ENCODE peak calls at places on chromosome 4, in seven cellular contexts. U is HepG2, J is HCT116, P is K562, M is SK-N-SH, V is GM12878, Q is H1. O is an unnamed sample.

GRCh38 chr4:2366252-2367192 is 51.9 kb downstream of the ZFYVE28 start:
- DNase-seq in P (no peak), U (no peak), V (no peak), J (no peak), M (no peak), Q (no peak), O (no peak)

GRCh38 chr4:71992571-71992970 is 39.2 kb upstream of the NPFFR2 start:
- DNase-seq in P (no peak), J (no peak), U (no peak), Q (no peak), V (no peak), M (no peak), O (no peak)

GRCh38 chr4:134777626-134778025 is 576.0 kb upstream of the PABPC4L start:
- DNase-seq in J (peak; percentile 6), P (no peak), Q (no peak), U (no peak), V (no peak), M (peak; percentile 1), O (no peak)

GRCh38 chr4:182192511-182193181 is 50.6 kb upstream of the TENM3 start:
- DNase-seq in Q (no peak), U (no peak), V (no peak), J (no peak), P (no peak), M (no peak), O (no peak)

GRCh38 chr4:124748965-124749364 is 36.4 kb upstream of the ANKRD50 start:
- DNase-seq in Q (no peak), J (no peak), P (no peak), M (no peak), V (no peak), U (no peak), O (no peak)

GRCh38 chr4:33262809-33263208 is 2542.6 kb downstream of the PCDH7 start:
- DNase-seq in U (no peak), P (no peak), M (no peak), J (no peak), Q (no peak), V (no peak), O (no peak)

GRCh38 chr4:182855312-182855711 is 61.9 kb downstream of the DCTD start:
- DNase-seq in M (no peak), Q (no peak), V (no peak), P (no peak), U (peak; percentile 67), J (no peak), O (no peak)

GRCh38 chr4:71338846-71339593 is at the start of gene SLC4A4:
- DNase-seq in P (no peak), V (peak; percentile 70), M (no peak), U (no peak), J (no peak), Q (no peak), O (no peak)

GRCh38 chr4:153916273-153916755 is 127.4 kb upstream of the SFRP2 start:
- DNase-seq in U (no peak), P (no peak), J (no peak), V (peak; percentile 51), M (no peak), Q (no peak), O (no peak)

GRCh38 chr4:15976456-15977096 is 13.6 kb upstream of the FGFBP2 start:
- DNase-seq in U (no peak), V (no peak), J (no peak), P (no peak), M (no peak), Q (no peak), O (no peak)

GRCh38 chr4:169268951-169269781 is 1.6 kb downstream of the SH3RF1 start:
- DNase-seq in U (peak; percentile 75), J (no peak), P (no peak), M (no peak), V (no peak), Q (no peak), O (peak; percentile 25)

GRCh38 chr4:18676136-18676922 is 654.8 kb upstream of the LCORL start:
- DNase-seq in M (no peak), U (no peak), Q (no peak), V (no peak), J (no peak), P (no peak), O (no peak)

GRCh38 chr4:14831447-14831846 is 170.8 kb upstream of the CPEB2 start:
- DNase-seq in V (no peak), P (no peak), M (no peak), J (no peak), Q (no peak), U (no peak), O (no peak)

GRCh38 chr4:32022071-32022470 is 1301.9 kb downstream of the PCDH7 start:
- DNase-seq in U (no peak), Q (no peak), V (no peak), J (no peak), P (peak; percentile 35), M (no peak), O (no peak)

GRCh38 chr4:70651864-70652506 is 14.3 kb downstream of the JCHAIN start:
- DNase-seq in V (no peak), Q (no peak), U (peak; percentile 27), P (no peak), J (peak; percentile 52), M (peak; percentile 24), O (peak; percentile 46)

GRCh38 chr4:138561276-138561880 is 319.2 kb upstream of the SLC7A11 start:
- DNase-seq in P (no peak), Q (no peak), U (no peak), M (no peak), V (no peak), J (no peak), O (no peak)

GRCh38 chr4:156496797-156497196 is 474.8 kb downstream of the PDGFC start:
- DNase-seq in J (no peak), V (no peak), U (no peak), P (no peak), Q (no peak), M (no peak), O (no peak)

GRCh38 chr4:113996599-113997177 is 17.2 kb upstream of the ARSJ start:
- DNase-seq in J (no peak), P (no peak), M (no peak), U (no peak), V (no peak), Q (peak; percentile 36), O (no peak)

GRCh38 chr4:20178902-20179576 is 72.7 kb upstream of the SLIT2 start:
- DNase-seq in Q (no peak), J (no peak), P (no peak), U (no peak), V (no peak), M (no peak), O (no peak)

GRCh38 chr4:24594887-24595286 is 10.5 kb upstream of the DHX15 start:
- DNase-seq in M (no peak), U (peak; percentile 90), J (no peak), P (no peak), Q (no peak), V (no peak), O (no peak)
- TF ChIP-seq JUND in M (no peak), U (no peak), J (no peak), P (no peak), Q (no peak), V (no peak), O (peak; percentile 68)

GRCh38 chr4:108830509-108831244 is 67.8 kb upstream of the ETNPPL start:
- DNase-seq in V (no peak), J (no peak), M (no peak), Q (no peak), P (no peak), U (no peak), O (no peak)

GRCh38 chr4:108829981-108830492 is 67.2 kb upstream of the ETNPPL start:
- DNase-seq in V (no peak), M (no peak), J (no peak), Q (no peak), P (no peak), U (no peak), O (no peak)

GRCh38 chr4:108833041-108833440 is 70.2 kb upstream of the ETNPPL start:
- DNase-seq in M (no peak), U (no peak), J (no peak), V (no peak), Q (no peak), P (no peak), O (no peak)

GRCh38 chr4:108834787-108835384 is 72.0 kb upstream of the ETNPPL start:
- DNase-seq in U (peak; percentile 23), P (no peak), J (peak; percentile 4), V (no peak), M (peak; percentile 16), Q (no peak), O (no peak)

DNA sequence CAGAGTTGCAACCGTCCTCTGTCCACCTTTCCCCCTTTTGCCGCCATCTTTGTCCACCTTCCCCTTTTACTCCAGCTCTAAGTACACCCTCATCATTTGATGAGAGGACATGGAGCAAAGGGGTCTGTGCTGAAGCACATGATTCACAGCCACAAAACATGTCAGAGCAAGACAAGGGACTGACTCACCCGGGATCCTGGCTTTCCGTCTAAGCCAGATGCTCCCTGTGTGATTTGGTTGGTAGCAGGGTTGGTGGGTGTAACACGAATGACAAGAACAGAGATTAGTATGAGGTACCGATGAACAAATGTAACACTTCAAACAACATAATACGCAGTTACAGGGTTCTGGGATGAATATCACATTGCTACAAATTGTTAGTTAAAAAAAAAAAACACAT is 71.3 kb upstream of the ETNPPL start:
- DNase-seq in U (no peak), M (no peak), Q (no peak), P (no peak), V (no peak), J (no peak), O (no peak)
- TF ChIP-seq JUND in U (no peak), M (no peak), Q (no peak), P (no peak), V (no peak), J (no peak), O (no peak)

DNA sequence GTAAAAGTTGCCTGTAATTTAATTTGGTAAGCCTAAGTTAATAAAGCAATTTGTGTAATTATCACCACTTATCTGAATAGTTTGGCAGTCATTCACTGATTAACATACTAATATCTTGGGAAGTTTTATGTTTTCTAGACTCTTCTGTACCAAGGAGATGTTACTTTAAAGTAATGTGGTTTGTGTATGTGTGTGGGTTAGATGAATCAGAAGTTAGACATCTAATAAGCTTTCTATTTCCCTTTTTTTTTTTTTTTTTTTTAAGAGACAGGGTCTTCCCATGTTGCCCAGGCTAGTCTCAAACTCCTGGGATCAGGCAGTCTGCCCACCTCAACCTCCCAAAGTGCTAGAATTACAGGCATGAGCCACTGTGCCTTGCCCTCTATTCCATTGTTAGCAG is 5.3 kb downstream of the SLAIN2 start:
- DNase-seq in Q (no peak), J (no peak), M (no peak), U (no peak), V (no peak), P (no peak), O (no peak)
- TF ChIP-seq JUND in Q (no peak), J (no peak), M (no peak), U (no peak), V (no peak), P (no peak), O (no peak)

GRCh38 chr4:87012265-87012953 is 77.6 kb downstream of the AFF1 start:
- DNase-seq in P (no peak), M (no peak), Q (no peak), J (no peak), U (peak; percentile 63), V (peak; percentile 44), O (no peak)

GRCh38 chr4:87010192-87010591 is 75.4 kb downstream of the AFF1 start:
- DNase-seq in P (no peak), U (no peak), V (no peak), M (no peak), Q (no peak), J (no peak), O (no peak)

GRCh38 chr4:87009095-87009648 is 74.4 kb downstream of the AFF1 start:
- DNase-seq in Q (no peak), P (no peak), J (no peak), M (no peak), U (no peak), V (no peak), O (no peak)

GRCh38 chr4:87014284-87014782 is 79.5 kb downstream of the AFF1 start:
- DNase-seq in J (no peak), V (no peak), Q (no peak), P (no peak), U (no peak), M (no peak), O (no peak)

GRCh38 chr4:87011340-87012034 is 76.7 kb downstream of the AFF1 start:
- DNase-seq in M (no peak), Q (no peak), P (no peak), J (peak; percentile 39), U (no peak), V (no peak), O (no peak)
- TF ChIP-seq JUND in M (peak; percentile 79), Q (peak; percentile 89), P (peak; percentile 97), J (peak; percentile 38), U (no peak), V (no peak), O (no peak)